ENCODE peak calls at places on chromosomes 12 and 14, in five cellular contexts. R is stimulated activated CD4-positive, alpha-beta T cell treated with anti-CD3 and anti-CD28 coated beads, Interleukin-1b, Interleukin-23, amount 100 ng/mL, for 1 hour; Y is dermis blood vessel endothelial cell; U is HT1080; D is choroid plexus epithelial cell. H is an unnamed sample.
A peak's percentile ranks its signal among the peaks of the same experiment; 100 is the strongest.

GRCh38 chr12:56307221-56307965 is 7.3 kb upstream of the CS start:
- DNase-seq in R (no peak), Y (no peak), U (no peak), D (no peak), H (no peak)

GRCh38 chr14:45252356-45253069 is 489 bp downstream of the MIS18BP1 start:
- DNase-seq in R (no peak), Y (peak; percentile 49), U (no peak), D (no peak), H (no peak)

GRCh38 chr12:65565601-65566560 is 258.4 kb upstream of the HMGA2 start:
- DNase-seq in R (no peak), Y (no peak), U (peak; percentile 86), D (peak; percentile 97), H (no peak)

GRCh38 chr14:52913271-52913670 is 37.6 kb downstream of the FERMT2 start:
- DNase-seq in R (no peak), Y (peak; percentile 51), U (no peak), D (peak; percentile 80), H (no peak)

GRCh38 chr12:97960741-97961608 is 498.4 kb downstream of the RMST start:
- DNase-seq in R (no peak), Y (peak; percentile 6), U (peak; percentile 14), D (peak; percentile 1), H (no peak)

GRCh38 chr14:93476305-93476704 is 45.6 kb downstream of the UNC79 start:
- DNase-seq in R (no peak), Y (no peak), U (no peak), D (no peak), H (no peak)

GRCh38 chr12:83318386-83318971 is 631.8 kb downstream of the TMTC2 start:
- DNase-seq in R (no peak), Y (no peak), U (peak; percentile 30), D (peak; percentile 1), H (no peak)

GRCh38 chr14:91693342-91693741 is 38.5 kb downstream of the CATSPERB start:
- DNase-seq in R (no peak), Y (no peak), U (peak; percentile 72), D (no peak), H (no peak)